ENCODE peak calls at places on chromosomes 7 and 10, in eight cellular contexts. E is stomach, L is SK-N-SH, O is suprapubic skin, Z is sigmoid colon, N is HepG2, J is upper lobe of left lung, R is K562. D is an unnamed sample.

GRCh38 chr7:37007731-37008130 is 283.4 kb upstream of the AOAH start:
- DNase-seq in E (no peak), L (no peak), O (no peak), Z (no peak), N (no peak), J (no peak), R (no peak), D (no peak)

GRCh38 chr10:35545878-35546631 is 59.1 kb upstream of the GJD4 start:
- DNase-seq in E (no peak), L (no peak), O (no peak), Z (no peak), N (no peak), J (no peak), R (no peak), D (no peak)

GRCh38 chr10:32384185-32384584 is 37.2 kb upstream of the EPC1 start:
- DNase-seq in E (no peak), L (no peak), O (no peak), Z (no peak), N (no peak), J (no peak), R (no peak), D (peak)

GRCh38 chr10:22250897-22251605 is 33.2 kb upstream of the EBLN1 start:
- DNase-seq in E (no peak), L (peak), O (no peak), Z (no peak), N (no peak), J (no peak), R (no peak), D (no peak)

GRCh38 chr10:71860243-71861029 is 9.4 kb upstream of the PSAP start:
- DNase-seq in E (peak), L (peak), O (peak), Z (peak), N (peak), J (peak), R (peak), D (peak)

GRCh38 chr10:99410876-99411275 is 19.5 kb downstream of the GOT1 start:
- DNase-seq in E (no peak), L (no peak), O (no peak), Z (no peak), N (no peak), J (no peak), R (no peak), D (no peak)

GRCh38 chr7:36547361-36547760 is 157.7 kb downstream of the ANLN start:
- DNase-seq in E (no peak), L (no peak), O (no peak), Z (no peak), N (no peak), J (no peak), R (no peak), D (no peak)

GRCh38 chr10:124003481-124004371 is 89.7 kb downstream of the CHST15 start:
- DNase-seq in E (peak), L (peak), O (peak), Z (peak), N (no peak), J (peak), R (no peak), D (no peak)

GRCh38 chr10:12640026-12640425 is 290.7 kb downstream of the CAMK1D start:
- DNase-seq in E (no peak), L (no peak), O (no peak), Z (no peak), N (no peak), J (no peak), R (no peak), D (no peak)

GRCh38 chr10:115829501-115830215 is 443.3 kb downstream of the GFRA1 start:
- DNase-seq in E (no peak), L (no peak), O (no peak), Z (no peak), N (no peak), J (no peak), R (no peak), D (no peak)

GRCh38 chr10:48523212-48523819 is 81.6 kb downstream of the ARHGAP22 start:
- DNase-seq in E (peak), L (peak), O (no peak), Z (peak), N (no peak), J (no peak), R (peak), D (peak)

GRCh38 chr10:7836571-7836970 is 18.3 kb downstream of the TAF3 start:
- DNase-seq in E (no peak), L (no peak), O (no peak), Z (no peak), N (no peak), J (no peak), R (no peak), D (no peak)

GRCh38 chr7:141023305-141023704 is 8.6 kb upstream of the MRPS33 start:
- DNase-seq in E (no peak), L (no peak), O (no peak), Z (no peak), N (no peak), J (no peak), R (no peak), D (no peak)

GRCh38 chr7:49324707-49325106 is 400.4 kb downstream of the CDC14C start:
- DNase-seq in E (no peak), L (no peak), O (no peak), Z (no peak), N (no peak), J (no peak), R (no peak), D (no peak)

GRCh38 chr10:23512355-23513058 is 73.6 kb downstream of the OTUD1 start:
- DNase-seq in E (no peak), L (no peak), O (no peak), Z (no peak), N (peak), J (peak), R (peak), D (no peak)

GRCh38 chr7:121081327-121081936 is 92.9 kb downstream of the CPED1 start:
- DNase-seq in E (no peak), L (peak), O (no peak), Z (no peak), N (peak), J (no peak), R (peak), D (no peak)

GRCh38 chr10:122419890-122420623 is 34.4 kb upstream of the ARMS2 start:
- DNase-seq in E (no peak), L (no peak), O (no peak), Z (peak), N (no peak), J (no peak), R (no peak), D (no peak)

GRCh38 chr7:81925530-81925929 is 155.7 kb upstream of the HGF start:
- DNase-seq in E (no peak), L (no peak), O (no peak), Z (no peak), N (no peak), J (no peak), R (no peak), D (no peak)

GRCh38 chr7:64876792-64877713 is 26.0 kb upstream of the ZNF273 start:
- DNase-seq in E (peak), L (peak), O (peak), Z (peak), N (no peak), J (peak), R (no peak), D (peak)

GRCh38 chr7:94431203-94431602 is 36.5 kb downstream of the COL1A2 start:
- DNase-seq in E (no peak), L (no peak), O (no peak), Z (no peak), N (no peak), J (no peak), R (no peak), D (no peak)

GRCh38 chr10:126524526-126524925 is 136.2 kb upstream of the ADAM12 start:
- DNase-seq in E (no peak), L (no peak), O (no peak), Z (no peak), N (no peak), J (no peak), R (no peak), D (no peak)

GRCh38 chr10:54800677-54801480 is at the start of gene PCDH15:
- DNase-seq in E (no peak), L (peak), O (no peak), Z (no peak), N (peak), J (peak), R (no peak), D (no peak)

GRCh38 chr7:151681726-151682125 is 162.0 kb upstream of the RHEB start:
- DNase-seq in E (no peak), L (no peak), O (peak), Z (peak), N (no peak), J (no peak), R (no peak), D (no peak)

GRCh38 chr10:100895346-100895745 is 17.4 kb upstream of the SLF2 start:
- DNase-seq in E (no peak), L (no peak), O (no peak), Z (no peak), N (no peak), J (no peak), R (no peak), D (peak)

GRCh38 chr10:81873932-81874816 is 820 bp upstream of the NRG3 start:
- DNase-seq in E (peak), L (peak), O (no peak), Z (peak), N (no peak), J (peak), R (no peak), D (no peak)

GRCh38 chr7:116097365-116098009 is 66.9 kb upstream of the TFEC start:
- DNase-seq in E (no peak), L (no peak), O (no peak), Z (no peak), N (peak), J (no peak), R (peak), D (no peak)

GRCh38 chr10:47024399-47025252 is 113.4 kb downstream of the PTPN20 start:
- DNase-seq in E (peak), L (peak), O (peak), Z (peak), N (peak), J (peak), R (peak), D (peak)

GRCh38 chr7:92955081-92955480 is 118.7 kb upstream of the CDK6 start:
- DNase-seq in E (no peak), L (no peak), O (no peak), Z (no peak), N (no peak), J (no peak), R (no peak), D (no peak)

GRCh38 chr7:45923290-45923689 is 2.2 kb upstream of the IGFBP3 start:
- DNase-seq in E (peak), L (peak), O (no peak), Z (peak), N (peak), J (peak), R (peak), D (peak)

GRCh38 chr10:52198540-52198939 is 115.5 kb upstream of the DKK1 start:
- DNase-seq in E (no peak), L (no peak), O (no peak), Z (no peak), N (no peak), J (no peak), R (no peak), D (no peak)

GRCh38 chr7:79211724-79212123 is 241.7 kb downstream of the MAGI2 start:
- DNase-seq in E (no peak), L (no peak), O (no peak), Z (no peak), N (peak), J (no peak), R (no peak), D (no peak)

GRCh38 chr7:7665031-7665430 is 24.5 kb downstream of the UMAD1 start:
- DNase-seq in E (no peak), L (no peak), O (no peak), Z (no peak), N (no peak), J (no peak), R (no peak), D (no peak)

GRCh38 chr10:33697016-33697415 is 362.5 kb upstream of the NRP1 start:
- DNase-seq in E (no peak), L (no peak), O (no peak), Z (no peak), N (no peak), J (no peak), R (no peak), D (no peak)

GRCh38 chr10:126196225-126196624 is 192.1 kb downstream of the ADAM12 start:
- DNase-seq in E (no peak), L (no peak), O (no peak), Z (no peak), N (no peak), J (no peak), R (no peak), D (no peak)

GRCh38 chr7:130867581-130868136 is 133.7 kb upstream of the KLF14 start:
- DNase-seq in E (no peak), L (no peak), O (no peak), Z (no peak), N (no peak), J (no peak), R (no peak), D (no peak)
- TF ChIP-seq POLR2AphosphoS5 in E (no peak), L (no peak), O (no peak), Z (no peak), N (no peak), J (no peak), R (no peak), D (no peak)

GRCh38 chr10:60032723-60033122 is 126.4 kb upstream of the CCDC6 start:
- DNase-seq in E (peak), L (peak), O (no peak), Z (no peak), N (peak), J (peak), R (peak), D (peak)
- TF ChIP-seq EP300 in E (no peak), L (no peak), O (no peak), Z (no peak), N (no peak), J (no peak), R (no peak), D (no peak)

DNA sequence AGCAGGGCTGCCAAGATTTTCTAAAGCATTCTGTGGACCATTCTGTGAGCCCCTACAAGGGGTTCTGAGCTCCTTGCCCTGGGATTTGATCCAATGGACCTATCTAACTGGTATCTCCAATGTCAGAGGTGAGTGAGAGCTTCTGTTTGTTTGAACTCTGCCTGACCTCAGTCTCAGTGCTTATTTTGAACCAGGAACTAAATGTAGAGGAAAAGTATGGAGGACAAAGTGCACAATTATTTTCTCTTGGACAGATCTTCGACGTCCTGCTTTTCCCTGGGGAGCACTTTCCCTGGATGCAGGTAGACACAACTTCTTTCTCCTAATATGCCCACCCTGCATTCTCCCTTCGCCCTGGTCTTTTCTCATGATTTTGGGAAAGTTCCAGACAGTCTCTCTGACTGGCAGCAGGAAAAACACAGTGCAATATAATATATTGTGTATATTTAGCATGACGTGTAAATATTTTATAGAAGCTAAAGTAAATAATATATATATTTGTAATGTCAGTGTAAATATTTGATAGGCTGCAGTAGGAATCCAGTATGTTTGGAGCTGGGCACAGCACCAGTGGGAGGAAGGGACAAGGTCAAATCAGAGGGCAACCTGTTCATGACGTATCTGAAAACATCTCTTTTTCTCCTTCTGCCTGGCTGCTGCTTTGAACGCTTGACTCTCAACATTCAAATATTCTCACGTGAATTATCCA is 184.1 kb upstream of the LYZL1 start:
- DNase-seq in E (no peak), L (no peak), O (no peak), Z (no peak), N (peak), J (no peak), R (no peak), D (peak)
- TF ChIP-seq POLR2AphosphoS5 in E (no peak), L (no peak), O (no peak), Z (no peak), N (no peak), J (no peak), R (no peak), D (peak)

GRCh38 chr7:22572292-22572691 is 72.3 kb upstream of the STEAP1B start:
- DNase-seq in E (no peak), L (no peak), O (no peak), Z (no peak), N (no peak), J (no peak), R (no peak), D (no peak)
- TF ChIP-seq EP300 in E (no peak), L (no peak), O (no peak), Z (no peak), N (no peak), J (no peak), R (no peak), D (no peak)